ENCODE peak calls at places on chromosome 6, in seven cellular contexts. D is IMR-90, Z is OCI-LY7, T is dorsolateral prefrontal cortex, C is HCT116, R is pancreas, N is left ventricle myocardium inferior. A is an unnamed sample.

GRCh38 chr6:157981132-157981394 is 600 bp upstream of the SYNJ2 start:
- DNase-seq in C (no peak), N (no peak), D (no peak), Z (no peak), T (no peak), R (no peak), A (no peak)

GRCh38 chr6:3724451-3725144 is 26.9 kb downstream of the PXDC1 start:
- DNase-seq in Z (no peak), D (no peak), C (no peak), R (no peak), N (no peak), T (no peak), A (no peak)

GRCh38 chr6:142946924-142947701 is 2.1 kb upstream of the HIVEP2 start:
- DNase-seq in Z (peak), D (peak), T (no peak), R (peak), N (peak), C (no peak), A (peak)

GRCh38 chr6:90508753-90509152 is 78.1 kb downstream of the MAP3K7 start:
- DNase-seq in T (no peak), N (no peak), D (no peak), C (no peak), Z (peak), R (no peak), A (no peak)

GRCh38 chr6:144286503-144287393 is 1.6 kb downstream of the UTRN start:
- DNase-seq in R (peak), Z (no peak), D (peak), N (peak), C (no peak), T (no peak), A (peak)

GRCh38 chr6:98927534-98927933 is 20.2 kb downstream of the FBXL4 start:
- DNase-seq in C (no peak), R (no peak), Z (no peak), N (no peak), T (no peak), D (no peak), A (no peak)

GRCh38 chr6:168992696-168993185 is 260.9 kb downstream of the THBS2 start:
- DNase-seq in N (no peak), Z (no peak), D (no peak), T (no peak), C (no peak), R (no peak), A (no peak)

GRCh38 chr6:107715523-107716321 is 108.4 kb downstream of the SCML4 start:
- DNase-seq in N (no peak), R (no peak), Z (no peak), D (no peak), T (no peak), C (no peak), A (no peak)

GRCh38 chr6:159089909-159090308 is 45.1 kb upstream of the TAGAP start:
- DNase-seq in C (no peak), T (no peak), Z (no peak), D (no peak), R (no peak), N (no peak), A (no peak)

GRCh38 chr6:169654590-169655391 is 47.0 kb downstream of the WDR27 start:
- DNase-seq in Z (peak), N (peak), T (no peak), D (peak), C (no peak), R (peak), A (peak)

GRCh38 chr6:159790947-159791598 is 806 bp downstream of the MRPL18 start:
- DNase-seq in Z (peak), T (no peak), R (peak), N (no peak), D (no peak), C (no peak), A (no peak)

GRCh38 chr6:121260651-121261102 is 73.6 kb downstream of the TBC1D32 start:
- DNase-seq in Z (no peak), N (peak), R (no peak), D (peak), C (no peak), T (no peak), A (no peak)

GRCh38 chr6:169536446-169537170 is 165.2 kb downstream of the WDR27 start:
- DNase-seq in Z (no peak), R (no peak), T (no peak), D (peak), C (no peak), N (no peak), A (no peak)

GRCh38 chr6:11711644-11711993 is 67.0 kb downstream of the ADTRP start:
- DNase-seq in C (no peak), R (no peak), N (no peak), D (peak), Z (no peak), T (no peak), A (no peak)

GRCh38 chr6:39341942-39342341 is 19.4 kb upstream of the KCNK16 start:
- DNase-seq in R (no peak), Z (no peak), D (no peak), C (no peak), N (no peak), T (no peak), A (no peak)

GRCh38 chr6:41637179-41638001 is 878 bp upstream of the MDFI start:
- DNase-seq in T (no peak), C (no peak), R (no peak), Z (no peak), D (no peak), N (no peak), A (no peak)

GRCh38 chr6:40695114-40695513 is 108.0 kb upstream of the LRFN2 start:
- DNase-seq in N (no peak), T (no peak), C (no peak), Z (no peak), D (peak), R (no peak), A (no peak)

GRCh38 chr6:1110935-1111334 is 201.0 kb upstream of the FOXQ1 start:
- DNase-seq in T (no peak), Z (no peak), N (no peak), C (no peak), R (no peak), D (no peak), A (no peak)

GRCh38 chr6:3999800-4000661 is 78.9 kb downstream of the FAM217A start:
- DNase-seq in Z (no peak), C (no peak), N (no peak), T (no peak), D (no peak), R (no peak), A (no peak)

GRCh38 chr6:125658759-125659431 is 90.5 kb upstream of the HEY2 start:
- DNase-seq in N (peak), C (no peak), R (no peak), T (no peak), D (no peak), Z (no peak), A (no peak)

GRCh38 chr6:71383891-71384489 is 95.4 kb downstream of the OGFRL1 start:
- DNase-seq in T (no peak), D (peak), Z (peak), C (peak), R (no peak), N (no peak), A (no peak)

GRCh38 chr6:169452117-169452868 is 198.6 kb upstream of the THBS2 start:
- DNase-seq in N (peak), C (peak), D (peak), Z (no peak), R (no peak), T (no peak), A (peak)

GRCh38 chr6:150696156-150696555 is 96.5 kb downstream of the PLEKHG1 start:
- DNase-seq in T (no peak), D (no peak), C (no peak), N (no peak), Z (no peak), R (no peak), A (no peak)

GRCh38 chr6:149904661-149905370 is 6.9 kb upstream of the RAET1E start:
- DNase-seq in D (no peak), R (no peak), Z (no peak), N (no peak), C (no peak), T (no peak), A (no peak)

GRCh38 chr6:111555041-111555440 is 50.6 kb downstream of the TRAF3IP2 start:
- DNase-seq in R (no peak), N (no peak), Z (no peak), D (peak), C (no peak), T (no peak), A (no peak)

GRCh38 chr6:26543953-26544352 is 5.8 kb downstream of the HMGN4 start:
- DNase-seq in R (no peak), D (peak), N (no peak), T (no peak), Z (peak), C (no peak), A (no peak)

GRCh38 chr6:162200036-162200435 is 527.5 kb downstream of the PRKN start:
- DNase-seq in C (no peak), D (no peak), T (no peak), R (no peak), N (no peak), Z (no peak), A (no peak)

GRCh38 chr6:96899019-96899418 is 1.3 kb upstream of the NDUFAF4 start:
- DNase-seq in D (peak), Z (peak), T (no peak), R (no peak), N (no peak), C (peak), A (peak)

GRCh38 chr6:36788186-36788585 is 51.1 kb downstream of the CPNE5 start:
- DNase-seq in C (no peak), Z (no peak), T (no peak), D (no peak), R (no peak), N (no peak), A (no peak)
- TF ChIP-seq CTCF in C (no peak), Z (no peak), T (no peak), D (no peak), R (no peak), N (no peak), A (no peak)

DNA sequence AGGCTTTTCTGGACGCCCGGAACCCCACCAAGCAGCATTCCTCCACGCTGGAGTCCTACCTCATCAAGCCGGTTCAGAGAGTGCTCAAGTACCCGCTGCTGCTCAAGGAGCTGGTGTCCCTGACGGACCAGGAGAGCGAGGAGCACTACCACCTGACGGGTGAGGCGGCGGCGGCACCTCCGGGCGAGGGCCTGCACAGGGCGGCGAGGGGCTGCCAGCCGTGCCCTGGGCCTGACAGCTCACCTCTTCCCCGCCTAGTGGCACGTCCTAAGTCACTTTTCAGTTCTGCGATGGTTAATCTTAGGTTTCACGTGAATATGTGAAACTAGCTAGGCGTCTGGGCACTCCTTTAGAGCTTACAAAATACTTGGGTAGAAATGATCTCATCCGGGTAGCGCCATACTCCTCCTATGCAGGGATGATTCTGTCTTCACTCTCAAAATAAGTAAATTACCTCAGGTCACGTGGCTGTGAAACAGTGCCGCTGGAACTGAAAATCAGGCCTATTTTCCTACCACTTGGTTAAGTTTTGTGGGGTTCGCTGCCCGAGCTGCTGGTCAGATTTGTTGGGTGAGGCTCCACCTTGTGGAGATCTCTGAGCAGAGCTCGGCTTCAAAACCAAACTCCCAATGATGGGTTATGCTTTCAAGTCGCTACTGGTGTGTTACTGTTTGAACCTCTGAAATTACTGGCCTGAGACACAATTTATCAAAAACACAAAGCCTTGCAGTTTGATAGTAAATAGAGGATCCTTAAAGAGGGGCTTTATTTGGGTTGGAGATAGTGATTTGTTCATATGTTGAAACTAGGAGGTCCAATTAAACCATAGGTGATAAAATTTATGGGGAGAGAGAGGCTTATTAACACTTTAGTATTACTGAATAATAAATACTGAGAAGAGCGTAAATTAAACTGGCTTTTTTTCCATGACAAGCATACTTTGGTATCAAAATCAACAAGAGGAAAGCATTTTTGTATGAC is 15.5 kb upstream of the CLDN20 start:
- DNase-seq in N (no peak), D (peak), C (peak), Z (peak), R (no peak), T (peak), A (no peak)
- TF ChIP-seq CTCF in N (peak), D (peak), C (peak), Z (peak), R (no peak), T (peak), A (peak)

DNA sequence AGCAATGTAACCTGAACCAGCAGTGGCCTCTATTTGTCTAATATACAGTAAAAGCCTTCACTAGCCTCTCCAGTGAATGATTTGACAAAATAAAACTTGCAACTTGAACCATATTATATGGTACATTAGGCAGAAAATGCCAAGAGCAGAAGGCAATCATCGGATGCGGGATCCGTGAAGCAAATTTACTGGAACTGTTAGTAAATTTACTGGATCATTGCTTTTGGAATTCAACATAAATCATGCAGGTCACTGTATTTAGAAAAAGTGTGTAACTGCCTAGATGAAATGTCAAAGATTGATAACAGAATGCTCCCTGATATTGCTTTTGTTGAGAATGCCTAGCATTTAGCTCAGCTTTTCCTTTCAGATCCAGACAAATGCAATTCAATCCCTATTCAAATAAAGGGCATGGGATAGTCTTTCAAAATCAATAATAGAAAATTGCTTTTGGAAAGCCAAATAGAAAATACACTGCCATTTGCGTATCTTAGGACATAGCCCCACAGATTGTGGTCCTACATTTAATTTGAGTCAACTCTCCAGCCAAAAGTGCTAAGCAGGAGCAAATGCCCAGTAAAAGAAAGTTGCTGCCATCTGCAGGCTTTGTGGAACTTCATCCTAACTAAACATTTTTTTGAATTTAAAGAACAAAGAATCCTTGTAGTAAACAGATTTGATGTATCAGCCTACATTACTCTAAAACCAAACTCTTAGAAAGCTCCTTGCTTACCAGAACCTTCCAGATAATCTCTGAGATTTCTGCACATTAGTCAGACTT is 109.5 kb upstream of the HSF2 start:
- DNase-seq in R (no peak), N (no peak), C (peak), Z (no peak), T (no peak), D (peak), A (peak)
- TF ChIP-seq CTCF in R (no peak), N (peak), C (peak), Z (peak), T (peak), D (peak), A (peak)

GRCh38 chr6:35052694-35053565 is 88.2 kb downstream of the TCP11 start:
- DNase-seq in T (no peak), N (peak), R (no peak), D (peak), C (no peak), Z (no peak), A (no peak)

GRCh38 chr6:35053701-35054100 is 87.4 kb downstream of the TCP11 start:
- DNase-seq in N (no peak), Z (no peak), R (no peak), T (no peak), D (no peak), C (no peak), A (no peak)

GRCh38 chr6:35054743-35055130 is 86.4 kb downstream of the TCP11 start:
- DNase-seq in Z (no peak), R (no peak), D (no peak), T (no peak), C (no peak), N (no peak), A (no peak)

GRCh38 chr6:35055906-35056305 is 85.2 kb downstream of the TCP11 start:
- DNase-seq in T (no peak), R (no peak), Z (no peak), C (no peak), N (no peak), D (no peak), A (no peak)

DNA sequence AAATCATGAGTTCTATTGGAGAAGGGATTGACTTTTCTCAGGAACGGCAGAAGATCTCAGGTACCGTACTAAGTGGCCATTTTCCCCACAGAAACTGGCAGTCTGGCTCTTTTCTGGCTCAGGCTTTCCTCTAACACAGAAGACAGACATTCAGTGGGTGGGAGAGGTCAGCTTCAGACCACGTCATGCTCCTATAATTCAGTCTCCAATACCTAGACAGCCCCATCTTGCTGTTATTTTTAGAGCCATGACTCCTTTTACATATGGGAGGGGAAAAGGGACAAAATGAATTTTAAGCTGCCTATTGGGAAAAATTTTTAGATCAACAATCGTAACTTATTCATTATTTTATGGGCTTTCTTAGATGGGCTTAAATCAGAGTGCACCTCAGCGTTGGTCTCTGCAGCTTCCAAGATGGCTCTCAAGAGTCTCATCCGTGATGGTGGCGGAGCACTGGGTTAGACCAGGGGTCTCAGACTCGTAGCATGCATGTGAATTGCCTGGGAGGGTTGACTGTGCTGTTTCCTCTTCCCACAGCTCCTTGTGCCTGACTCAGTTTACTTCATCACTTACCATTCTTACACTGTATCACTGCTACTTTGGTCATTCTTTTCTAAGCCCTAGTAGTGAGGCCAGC is 86.9 kb downstream of the TCP11 start:
- DNase-seq in Z (no peak), D (peak), N (no peak), C (no peak), R (no peak), T (no peak), A (no peak)
- TF ChIP-seq CTCF in Z (no peak), D (no peak), N (no peak), C (no peak), R (no peak), T (no peak), A (no peak)

DNA sequence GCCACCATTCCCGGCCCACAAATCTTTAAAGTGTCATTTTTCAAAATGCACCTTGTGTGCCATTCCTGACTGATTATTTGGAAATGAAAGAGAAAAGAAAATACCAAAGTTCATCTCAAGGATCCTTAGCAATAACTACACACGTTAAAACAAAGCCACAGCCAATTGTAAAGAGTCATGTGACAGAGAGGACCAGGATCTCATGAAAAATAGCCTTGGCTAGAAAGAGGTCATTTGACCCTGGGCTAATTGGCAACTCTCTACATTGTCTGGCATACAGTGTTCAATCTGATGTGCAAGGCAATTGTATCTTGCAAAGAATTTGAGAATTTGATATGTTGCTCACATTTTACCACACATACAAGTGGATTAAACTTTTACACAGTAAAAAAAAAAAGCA is 31.6 kb upstream of the HLA-G start:
- DNase-seq in R (no peak), T (no peak), Z (no peak), C (no peak), N (no peak), D (no peak), A (no peak)
- TF ChIP-seq CTCF in R (no peak), T (no peak), Z (no peak), C (no peak), N (no peak), D (no peak), A (no peak)

GRCh38 chr6:119351005-119351394 is 1.4 kb upstream of the MAN1A1 start:
- DNase-seq in C (peak), Z (peak), T (no peak), R (no peak), D (peak), N (no peak), A (no peak)
- TF ChIP-seq CTCF in C (peak), Z (peak), T (peak), R (peak), D (peak), N (peak), A (peak)